ENCODE peak calls at places on chromosomes 2 and 18, in five cellular contexts. I, A, F, W and Q are unnamed samples.
A peak's percentile ranks its signal among the peaks of the same experiment; 100 is the strongest.

GRCh38 chr2:215434447-215435260 is 1.2 kb downstream of the FN1 start:
- DNase-seq in W (no peak), A (no peak), F (no peak), I (no peak), Q (peak; percentile 33)

GRCh38 chr2:120863661-120864320 is 128.1 kb downstream of the GLI2 start:
- DNase-seq in W (no peak), F (no peak), I (no peak), A (peak; percentile 14), Q (peak; percentile 44)

GRCh38 chr2:220077488-220077887 is 450.1 kb downstream of the SLC4A3 start:
- DNase-seq in A (no peak), I (no peak), F (no peak), W (peak; percentile 7), Q (no peak)

GRCh38 chr2:127053731-127054603 is 53.0 kb downstream of the BIN1 start:
- DNase-seq in F (no peak), I (no peak), W (no peak), A (no peak), Q (no peak)

GRCh38 chr2:234929002-234929401 is 22.8 kb upstream of the SH3BP4 start:
- DNase-seq in A (no peak), I (no peak), W (no peak), F (no peak), Q (no peak)

GRCh38 chr2:33599175-33599942 is at the start of gene FAM98A:
- DNase-seq in F (peak; percentile 95), A (peak; percentile 99), I (peak; percentile 99), W (peak; percentile 97), Q (peak; percentile 97)

GRCh38 chr2:205683179-205683978 is 1.1 kb downstream of the NRP2 start:
- DNase-seq in A (peak; percentile 46), W (no peak), I (no peak), F (no peak), Q (peak; percentile 23)

GRCh38 chr2:152481881-152482280 is 146.9 kb downstream of the FMNL2 start:
- DNase-seq in A (no peak), F (no peak), W (no peak), I (no peak), Q (no peak)

GRCh38 chr2:40700211-40700954 is 248.5 kb upstream of the SLC8A1 start:
- DNase-seq in F (no peak), I (no peak), A (no peak), W (no peak), Q (peak; percentile 47)

GRCh38 chr2:85455552-85456090 is 37.1 kb downstream of the SH2D6 start:
- DNase-seq in W (no peak), I (no peak), A (no peak), F (no peak), Q (no peak)

GRCh38 chr2:234640657-234641056 is 143.8 kb upstream of the ARL4C start:
- DNase-seq in F (peak; percentile 44), I (no peak), W (no peak), A (peak; percentile 84), Q (peak; percentile 70)

GRCh38 chr18:30889582-30890301 is 152.8 kb downstream of the DSC3 start:
- DNase-seq in I (no peak), W (no peak), F (peak; percentile 5), A (peak; percentile 17), Q (no peak)

GRCh38 chr2:74516070-74516633 is 1.9 kb downstream of the TLX2 start:
- DNase-seq in I (peak; percentile 79), A (no peak), W (no peak), F (no peak), Q (no peak)

GRCh38 chr2:239255218-239255617 is 145.6 kb downstream of the HDAC4 start:
- DNase-seq in A (no peak), I (no peak), F (no peak), W (no peak), Q (no peak)

GRCh38 chr2:144521702-144522101 is 1.8 kb upstream of the ZEB2 start:
- DNase-seq in I (no peak), F (no peak), A (no peak), W (no peak), Q (no peak)

GRCh38 chr2:226077031-226077430 is 677.5 kb downstream of the NYAP2 start:
- DNase-seq in F (no peak), A (no peak), I (no peak), W (no peak), Q (no peak)

GRCh38 chr2:235300368-235301201 is 193.3 kb upstream of the AGAP1 start:
- DNase-seq in W (no peak), I (no peak), A (peak; percentile 55), F (peak; percentile 47), Q (peak; percentile 58)

GRCh38 chr2:88690591-88691338 is 708 bp upstream of the RPIA start:
- DNase-seq in I (peak; percentile 58), F (no peak), W (no peak), A (peak; percentile 48), Q (peak; percentile 12)

GRCh38 chr2:231068525-231069222 is 12.0 kb downstream of the PSMD1 start:
- DNase-seq in I (no peak), A (peak; percentile 52), W (no peak), F (no peak), Q (peak; percentile 57)

GRCh38 chr2:170846318-170846717 is 29.6 kb downstream of the GAD1 start:
- DNase-seq in W (no peak), I (no peak), A (no peak), F (no peak), Q (no peak)

GRCh38 chr2:142131016-142131714 is at the start of gene LRP1B:
- DNase-seq in I (no peak), W (no peak), A (peak; percentile 15), F (no peak), Q (no peak)

GRCh38 chr2:189608799-189609422 is 28.3 kb upstream of the SLC40A1 start:
- DNase-seq in W (no peak), A (no peak), F (no peak), I (no peak), Q (no peak)

GRCh38 chr2:1210352-1210751 is 202.9 kb upstream of the TPO start:
- DNase-seq in W (no peak), I (no peak), A (no peak), F (no peak), Q (no peak)

GRCh38 chr2:224562831-224563230 is 22.3 kb downstream of the CUL3 start:
- DNase-seq in W (no peak), I (no peak), F (no peak), A (no peak), Q (no peak)

GRCh38 chr2:168208652-168209051 is 38.7 kb downstream of the STK39 start:
- DNase-seq in I (peak; percentile 20), A (no peak), W (no peak), F (no peak), Q (peak; percentile 24)

GRCh38 chr2:19261061-19261460 is 97.4 kb downstream of the OSR1 start:
- DNase-seq in I (no peak), W (no peak), F (no peak), A (no peak), Q (no peak)

GRCh38 chr2:3631851-3632659 is 25.9 kb upstream of the ALLC start:
- DNase-seq in W (no peak), F (no peak), I (no peak), A (no peak), Q (no peak)

GRCh38 chr2:220051716-220052115 is 424.3 kb downstream of the SLC4A3 start:
- DNase-seq in A (no peak), I (no peak), W (no peak), F (no peak), Q (no peak)

GRCh38 chr2:39717067-39717466 is 51.4 kb downstream of the TMEM178A start:
- DNase-seq in F (no peak), I (no peak), A (no peak), W (no peak), Q (no peak)

GRCh38 chr2:172333626-172334330 is 93.6 kb upstream of the ITGA6 start:
- DNase-seq in I (no peak), F (no peak), A (no peak), W (no peak), Q (no peak)

GRCh38 chr2:72979896-72980295 is 62.6 kb downstream of the EMX1 start:
- DNase-seq in F (no peak), W (no peak), I (no peak), A (no peak), Q (no peak)

GRCh38 chr2:24354899-24355298 is 5.4 kb downstream of the ITSN2 start:
- DNase-seq in I (no peak), W (no peak), A (no peak), F (no peak), Q (no peak)

GRCh38 chr2:48440103-48440390 is 89.9 kb upstream of the STON1 start:
- DNase-seq in W (no peak), F (no peak), A (no peak), I (no peak), Q (no peak)

GRCh38 chr2:23791030-23791429 is 135.9 kb downstream of the ATAD2B start:
- DNase-seq in A (peak; percentile 8), I (no peak), F (no peak), W (peak; percentile 36), Q (peak; percentile 21)

GRCh38 chr2:211085056-211085680 is 528.8 kb downstream of the CPS1 start:
- DNase-seq in A (peak; percentile 55), F (no peak), W (peak; percentile 30), I (no peak), Q (peak; percentile 6)

GRCh38 chr2:62407838-62408589 is 98.0 kb downstream of the TMEM17 start:
- DNase-seq in F (no peak), A (no peak), W (no peak), I (no peak), Q (no peak)

GRCh38 chr2:36392854-36393253 is 37.3 kb downstream of the CRIM1 start:
- DNase-seq in A (no peak), W (no peak), I (no peak), F (no peak), Q (no peak)

GRCh38 chr2:240021488-240022104 is 3.5 kb downstream of the NDUFA10 start:
- DNase-seq in F (peak; percentile 39), I (peak; percentile 77), A (peak; percentile 78), W (peak; percentile 14), Q (peak; percentile 42)

GRCh38 chr18:24271381-24272331 is 126.0 kb downstream of the OSBPL1A start:
- DNase-seq in A (peak; percentile 73), W (peak; percentile 31), F (peak; percentile 25), I (peak; percentile 56), Q (no peak)